ENCODE peak calls at places on chromosomes 4 and X, in eight cellular contexts. B is ovary; O is pancreas; L is H7; P is CD8-positive, alpha-beta memory T cell; D is right atrium auricular region; T is HL-60; I is SJSA1. V is an unnamed sample.

GRCh38 chr4:88592600-88593448 is 544 bp downstream of the HERC3 start:
- DNase-seq in B (peak; percentile 71), O (peak; percentile 76), L (peak; percentile 94), P (peak; percentile 77), D (peak; percentile 80), T (peak; percentile 74), I (peak; percentile 77), V (peak; percentile 70)

GRCh38 chr4:155073852-155074251 is 134.6 kb upstream of the NPY2R start:
- DNase-seq in B (no peak), O (no peak), L (no peak), P (no peak), D (no peak), T (no peak), I (no peak), V (no peak)

GRCh38 chr4:7460591-7460990 is 25.9 kb upstream of the PSAPL1 start:
- DNase-seq in B (peak; percentile 86), O (no peak), L (no peak), P (no peak), D (no peak), T (no peak), I (no peak), V (no peak)

GRCh38 chrX:138638996-138639395 is 72.5 kb downstream of the FGF13 start:
- DNase-seq in B (no peak), O (no peak), L (no peak), P (no peak), D (no peak), T (no peak), I (no peak), V (peak; percentile 43)

GRCh38 chr4:177107288-177107901 is 202.3 kb upstream of the NEIL3 start:
- DNase-seq in B (no peak), O (no peak), L (no peak), P (no peak), D (no peak), T (no peak), I (no peak), V (peak; percentile 35)

GRCh38 chr4:170025523-170026252 is 507 bp downstream of the MFAP3L start:
- DNase-seq in B (no peak), O (peak; percentile 9), L (no peak), P (no peak), D (no peak), T (no peak), I (no peak), V (no peak)

GRCh38 chr4:24973471-24974251 is 57.1 kb downstream of the LGI2 start:
- DNase-seq in B (no peak), O (no peak), L (no peak), P (no peak), D (peak; percentile 66), T (peak; percentile 92), I (no peak), V (no peak)

GRCh38 chrX:46597208-46597607 is 23.6 kb downstream of the CHST7 start:
- DNase-seq in B (no peak), O (no peak), L (no peak), P (no peak), D (no peak), T (no peak), I (no peak), V (no peak)

GRCh38 chr4:121696140-121696640 is 590 bp downstream of the ANXA5 start:
- DNase-seq in B (peak; percentile 90), O (peak; percentile 60), L (no peak), P (peak; percentile 40), D (peak; percentile 94), T (peak; percentile 51), I (peak; percentile 71), V (peak; percentile 79)

GRCh38 chrX:74343970-74344622 is 40.1 kb downstream of the ZCCHC13 start:
- DNase-seq in B (peak; percentile 27), O (peak; percentile 15), L (peak; percentile 82), P (peak; percentile 12), D (peak; percentile 64), T (peak; percentile 76), I (peak; percentile 90), V (peak; percentile 88)

GRCh38 chr4:157897971-157898370 is 274.9 kb downstream of the GASK1B start:
- DNase-seq in B (no peak), O (no peak), L (no peak), P (no peak), D (no peak), T (no peak), I (no peak), V (no peak)

DNA sequence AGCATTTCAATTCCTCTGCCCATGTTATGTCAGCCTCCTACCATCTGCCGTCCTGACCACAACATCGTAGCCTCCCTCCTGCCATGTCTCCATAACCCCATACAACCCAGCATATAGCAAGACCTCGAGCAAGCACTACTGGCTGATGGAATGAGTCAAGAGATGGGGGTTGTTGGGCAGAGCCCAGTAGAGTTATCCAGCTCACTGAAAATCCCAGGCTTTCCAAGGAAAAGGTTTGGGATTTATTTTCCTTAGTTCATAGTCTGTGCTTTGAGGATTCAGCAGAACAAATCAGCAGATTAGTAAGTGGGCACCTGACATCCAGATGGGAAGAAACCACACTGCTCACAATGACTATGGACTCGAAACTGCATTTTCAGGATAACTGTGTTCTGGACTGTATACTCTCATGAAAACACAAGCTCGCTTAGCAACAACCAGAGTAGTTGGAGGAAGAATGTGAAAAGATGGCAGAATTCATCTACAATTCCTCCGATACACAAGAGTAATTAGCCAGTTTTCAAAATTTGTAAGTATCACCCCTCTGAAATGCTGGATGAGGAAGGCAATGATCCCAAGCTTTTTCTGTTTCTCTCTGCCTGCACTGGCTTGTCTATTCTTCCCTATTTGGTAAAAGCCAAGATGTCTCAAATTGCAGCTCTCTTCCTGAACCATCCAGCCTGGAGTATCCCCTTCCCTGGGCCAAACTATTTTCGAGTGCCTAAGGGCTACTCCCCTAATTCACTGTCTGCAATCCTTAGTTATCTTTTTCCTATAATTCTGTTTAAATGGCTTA is 186.2 kb upstream of the TBL1X start:
- DNase-seq in B (no peak), O (no peak), L (no peak), P (no peak), D (no peak), T (no peak), I (no peak), V (no peak)
- H3K4me3 ChIP-seq in B (peak overlapping the region; percentile 17), O (no peak overlapping the region), L (no peak overlapping the region), P (no peak overlapping the region), D (no peak overlapping the region), T (no peak overlapping the region), I (no peak overlapping the region), V (no peak overlapping the region)

GRCh38 chrX:120739300-120739699 is 109.4 kb upstream of the C1GALT1C1 start:
- DNase-seq in B (no peak), O (no peak), L (no peak), P (no peak), D (no peak), T (no peak), I (no peak), V (no peak)
- H3K4me3 ChIP-seq in B (no peak overlapping the region), O (no peak overlapping the region), L (no peak overlapping the region), P (no peak overlapping the region), D (no peak overlapping the region), T (no peak overlapping the region), I (no peak overlapping the region), V (no peak overlapping the region)

GRCh38 chr4:80071643-80072606 is 1.1 kb downstream of the ANTXR2 start:
- DNase-seq in B (peak; percentile 62), O (no peak), L (peak; percentile 57), P (peak; percentile 34), D (peak; percentile 62), T (peak; percentile 45), I (peak; percentile 76), V (no peak)

GRCh38 chr4:80069837-80070788 is 2.9 kb downstream of the ANTXR2 start:
- DNase-seq in B (no peak), O (no peak), L (no peak), P (no peak), D (no peak), T (no peak), I (no peak), V (peak; percentile 58)

GRCh38 chr4:80072607-80073361 is at the start of gene ANTXR2:
- DNase-seq in B (peak; percentile 87), O (peak; percentile 79), L (peak; percentile 82), P (peak; percentile 53), D (peak; percentile 92), T (peak; percentile 84), I (peak; percentile 93), V (peak; percentile 97)

GRCh38 chr4:80070880-80071620 is 2.0 kb downstream of the ANTXR2 start:
- DNase-seq in B (no peak), O (no peak), L (no peak), P (no peak), D (no peak), T (no peak), I (no peak), V (peak; percentile 43)

GRCh38 chr4:80069108-80069836 is 3.8 kb downstream of the ANTXR2 start:
- DNase-seq in B (no peak), O (no peak), L (no peak), P (no peak), D (no peak), T (no peak), I (no peak), V (peak; percentile 51)
- H3K4me3 ChIP-seq in B (no peak overlapping the region), O (no peak overlapping the region), L (no peak overlapping the region), P (no peak overlapping the region), D (no peak overlapping the region), T (no peak overlapping the region), I (no peak overlapping the region), V (peak overlapping the region; percentile 96)

DNA sequence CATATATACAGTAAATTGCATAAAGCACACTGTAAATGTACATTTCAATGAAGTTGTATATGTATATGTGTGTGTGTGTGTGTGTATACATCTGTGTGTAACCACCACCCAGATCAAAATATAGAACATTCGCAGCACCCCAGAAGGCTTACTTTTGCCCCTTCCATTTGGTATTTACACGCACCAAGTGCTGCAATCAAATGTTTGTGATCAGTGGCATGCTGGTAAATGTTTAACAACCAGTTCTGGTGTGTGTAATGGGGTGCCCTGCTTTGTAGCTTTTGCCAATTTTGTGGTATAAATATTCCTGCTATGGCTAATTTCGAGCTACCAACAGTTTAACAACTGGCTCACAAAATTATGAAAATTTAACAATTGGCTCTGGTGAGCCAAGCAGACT is 101.3 kb downstream of the RTL5 start:
- DNase-seq in B (no peak), O (no peak), L (no peak), P (no peak), D (no peak), T (no peak), I (no peak), V (no peak)
- H3K4me3 ChIP-seq in B (no peak overlapping the region), O (no peak overlapping the region), L (no peak overlapping the region), P (no peak overlapping the region), D (no peak overlapping the region), T (no peak overlapping the region), I (no peak overlapping the region), V (no peak overlapping the region)

GRCh38 chrX:136168929-136169735 is 21.8 kb downstream of the FHL1 start:
- DNase-seq in B (peak; percentile 69), O (no peak), L (peak; percentile 51), P (no peak), D (peak; percentile 79), T (no peak), I (peak; percentile 92), V (peak; percentile 90)
- H3K4me3 ChIP-seq in B (no peak overlapping the region), O (no peak overlapping the region), L (no peak overlapping the region), P (no peak overlapping the region), D (peak overlapping the region; percentile 6), T (no peak overlapping the region), I (no peak overlapping the region), V (peak overlapping the region; percentile 11)

GRCh38 chr4:1741208-1741607 is 19.9 kb downstream of the TACC3 start:
- DNase-seq in B (no peak), O (no peak), L (no peak), P (no peak), D (no peak), T (no peak), I (no peak), V (no peak)
- H3K4me3 ChIP-seq in B (no peak overlapping the region), O (no peak overlapping the region), L (no peak overlapping the region), P (no peak overlapping the region), D (no peak overlapping the region), T (no peak overlapping the region), I (no peak overlapping the region), V (no peak overlapping the region)

V was measured in astrocyte.